ENCODE peak calls at places on chromosomes 3 and 15, in four cellular contexts. J, V, K and L are unnamed samples.

GRCh38 chr15:45795487-45796069 is 160.7 kb downstream of the SQOR start:
- DNase-seq in J (peak; percentile 62), V (no peak), K (no peak), L (peak; percentile 70)

GRCh38 chr3:105963161-105963560 is 94.3 kb upstream of the CBLB start:
- DNase-seq in J (no peak), V (no peak), K (no peak), L (no peak)

GRCh38 chr3:194364652-194365434 is 4.7 kb downstream of the LRRC15 start:
- DNase-seq in J (peak; percentile 50), V (no peak), K (no peak), L (peak; percentile 15)

GRCh38 chr3:178195824-178196223 is 340.4 kb upstream of the KCNMB2 start:
- DNase-seq in J (no peak), V (no peak), K (no peak), L (peak; percentile 50)

GRCh38 chr3:14534379-14535191 is 5.6 kb downstream of the GRIP2 start:
- DNase-seq in J (peak; percentile 92), V (no peak), K (no peak), L (no peak)

GRCh38 chr3:25831578-25831977 is 41.7 kb downstream of the OXSM start:
- DNase-seq in J (peak; percentile 65), V (no peak), K (no peak), L (peak; percentile 29)

GRCh38 chr15:31045606-31046005 is 54.2 kb upstream of the MTMR10 start:
- DNase-seq in J (no peak), V (no peak), K (no peak), L (no peak)

GRCh38 chr3:30084971-30085403 is 521.4 kb upstream of the TGFBR2 start:
- DNase-seq in J (no peak), V (no peak), K (no peak), L (no peak)

GRCh38 chr3:146502887-146503458 is 33.6 kb upstream of the PLSCR2 start:
- DNase-seq in J (no peak), V (no peak), K (no peak), L (no peak)

GRCh38 chr3:63970596-63971468 is 52.5 kb downstream of the PSMD6 start:
- DNase-seq in J (no peak), V (no peak), K (no peak), L (no peak)